ENCODE peak calls at places on chromosomes 11 and 22, in seven cellular contexts. One of them, this sample, is unnamed.

GRCh38 chr11:123920943-123921342 is 18.5 kb upstream of the OR4D5 start:
- DNase-seq in K562: no peak
- DNase-seq in endodermal cell: no peak
- DNase-seq in BE2C: no peak
- DNase-seq in GM12865: no peak
- DNase-seq in A549: no peak
- DNase-seq in fibroblast of lung: no peak
- DNase-seq in this sample: no peak

GRCh38 chr22:19819911-19820879 is 34.5 kb downstream of the GNB1L start:
- DNase-seq in K562: no peak
- DNase-seq in endodermal cell: peak
- DNase-seq in BE2C: no peak
- DNase-seq in GM12865: no peak
- DNase-seq in A549: no peak
- DNase-seq in fibroblast of lung: no peak
- DNase-seq in this sample: no peak

GRCh38 chr22:44665115-44665514 is 36.9 kb upstream of the PRR5 start:
- DNase-seq in K562: no peak
- DNase-seq in endodermal cell: peak
- DNase-seq in BE2C: no peak
- DNase-seq in GM12865: no peak
- DNase-seq in A549: no peak
- DNase-seq in fibroblast of lung: no peak
- DNase-seq in this sample: no peak

GRCh38 chr11:121157756-121158155 is 56.7 kb downstream of the TECTA start:
- DNase-seq in K562: no peak
- DNase-seq in endodermal cell: no peak
- DNase-seq in BE2C: no peak
- DNase-seq in GM12865: no peak
- DNase-seq in A549: no peak
- DNase-seq in fibroblast of lung: no peak
- DNase-seq in this sample: no peak

GRCh38 chr11:76644591-76644990 is 26.0 kb downstream of the LRRC32 start:
- DNase-seq in K562: no peak
- DNase-seq in endodermal cell: no peak
- DNase-seq in BE2C: no peak
- DNase-seq in GM12865: no peak
- DNase-seq in A549: no peak
- DNase-seq in fibroblast of lung: no peak
- DNase-seq in this sample: no peak

GRCh38 chr11:100557830-100558611 is 129.1 kb upstream of the ARHGAP42 start:
- DNase-seq in K562: no peak
- DNase-seq in endodermal cell: no peak
- DNase-seq in BE2C: no peak
- DNase-seq in GM12865: no peak
- DNase-seq in A549: no peak
- DNase-seq in fibroblast of lung: peak
- DNase-seq in this sample: no peak

GRCh38 chr11:35619030-35619753 is 932 bp downstream of the FJX1 start:
- DNase-seq in K562: peak
- DNase-seq in endodermal cell: peak
- DNase-seq in BE2C: peak
- DNase-seq in GM12865: peak
- DNase-seq in A549: peak
- DNase-seq in fibroblast of lung: peak
- DNase-seq in this sample: peak

GRCh38 chr22:37633693-37634504 is 5.6 kb upstream of the SH3BP1 start:
- DNase-seq in K562: peak
- DNase-seq in endodermal cell: peak
- DNase-seq in BE2C: peak
- DNase-seq in GM12865: peak
- DNase-seq in A549: no peak
- DNase-seq in fibroblast of lung: peak
- DNase-seq in this sample: peak

GRCh38 chr11:119417726-119418540 is 5.0 kb downstream of the THY1 start:
- DNase-seq in K562: no peak
- DNase-seq in endodermal cell: no peak
- DNase-seq in BE2C: no peak
- DNase-seq in GM12865: no peak
- DNase-seq in A549: no peak
- DNase-seq in fibroblast of lung: peak
- DNase-seq in this sample: peak

GRCh38 chr22:37894939-37895670 is 11.0 kb upstream of the MICALL1 start:
- DNase-seq in K562: no peak
- DNase-seq in endodermal cell: peak
- DNase-seq in BE2C: no peak
- DNase-seq in GM12865: no peak
- DNase-seq in A549: no peak
- DNase-seq in fibroblast of lung: no peak
- DNase-seq in this sample: no peak

GRCh38 chr22:49976439-49977175 is 16.0 kb downstream of the PIM3 start:
- DNase-seq in K562: peak
- DNase-seq in endodermal cell: no peak
- DNase-seq in BE2C: no peak
- DNase-seq in GM12865: peak
- DNase-seq in A549: peak
- DNase-seq in fibroblast of lung: no peak
- DNase-seq in this sample: no peak

GRCh38 chr11:66882540-66882939 is 25.7 kb downstream of the LRFN4 start:
- DNase-seq in K562: no peak
- DNase-seq in endodermal cell: no peak
- DNase-seq in BE2C: no peak
- DNase-seq in GM12865: no peak
- DNase-seq in A549: no peak
- DNase-seq in fibroblast of lung: no peak
- DNase-seq in this sample: no peak

GRCh38 chr11:70544774-70545625 is 146.7 kb downstream of the CTTN start:
- DNase-seq in K562: no peak
- DNase-seq in endodermal cell: peak
- DNase-seq in BE2C: no peak
- DNase-seq in GM12865: no peak
- DNase-seq in A549: peak
- DNase-seq in fibroblast of lung: no peak
- DNase-seq in this sample: no peak

GRCh38 chr22:19603767-19604166 is 79.6 kb upstream of the CLDN5 start:
- DNase-seq in K562: no peak
- DNase-seq in endodermal cell: no peak
- DNase-seq in BE2C: no peak
- DNase-seq in GM12865: no peak
- DNase-seq in A549: no peak
- DNase-seq in fibroblast of lung: no peak
- DNase-seq in this sample: no peak

DNA sequence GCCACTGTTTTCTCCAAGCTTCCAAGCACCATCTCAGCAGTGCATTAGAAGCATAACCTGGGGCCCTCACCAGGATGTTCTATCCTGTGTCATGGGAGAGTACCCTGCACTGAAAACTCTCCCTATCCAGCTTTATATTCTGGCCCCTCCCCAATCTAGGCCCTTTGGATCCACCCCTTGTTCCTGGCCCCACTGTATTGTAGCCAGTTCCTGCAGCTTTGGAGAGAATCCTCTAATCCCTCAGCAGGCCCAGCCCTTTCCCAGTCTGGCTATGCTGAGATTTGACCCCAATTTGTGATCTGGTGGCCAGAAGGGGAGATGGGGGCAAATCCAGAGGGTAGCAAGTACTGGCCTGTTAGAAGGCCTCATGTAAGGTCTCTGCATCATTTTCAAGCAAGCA is 589.3 kb upstream of the CADM1 start:
- DNase-seq in K562: no peak
- DNase-seq in endodermal cell: peak
- DNase-seq in BE2C: no peak
- DNase-seq in GM12865: no peak
- DNase-seq in A549: no peak
- DNase-seq in fibroblast of lung: no peak
- DNase-seq in this sample: no peak
- TF ChIP-seq CTCF in K562: no peak
- TF ChIP-seq CTCF in endodermal cell: no peak
- TF ChIP-seq CTCF in BE2C: no peak
- TF ChIP-seq CTCF in GM12865: no peak
- TF ChIP-seq CTCF in A549: no peak
- TF ChIP-seq CTCF in fibroblast of lung: no peak
- TF ChIP-seq CTCF in this sample: no peak

DNA sequence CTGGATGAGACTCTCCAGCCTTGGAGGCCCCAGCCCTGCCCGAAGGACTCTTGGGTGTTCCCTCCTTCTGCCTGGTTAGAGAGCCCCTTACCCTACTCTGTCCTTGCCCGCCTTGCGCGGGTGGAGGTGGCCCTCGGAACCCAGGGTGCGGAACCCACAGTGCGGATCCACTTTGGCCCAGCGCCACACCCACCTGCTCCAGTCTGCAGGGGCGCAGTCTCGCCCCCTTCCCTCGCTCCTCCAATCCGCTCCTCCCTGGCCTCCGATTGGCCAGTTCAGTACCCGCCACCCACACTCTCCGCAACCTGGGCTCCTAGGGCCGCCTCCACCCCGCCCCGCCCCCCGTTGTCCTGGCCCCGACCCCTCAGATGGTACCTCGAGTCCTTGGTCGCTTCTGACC is 2.4 kb downstream of the CAPN1 start:
- DNase-seq in K562: no peak
- DNase-seq in endodermal cell: peak
- DNase-seq in BE2C: no peak
- DNase-seq in GM12865: no peak
- DNase-seq in A549: no peak
- DNase-seq in fibroblast of lung: no peak
- DNase-seq in this sample: no peak
- H3K4me3 ChIP-seq in K562: no peak
- H3K4me3 ChIP-seq in endodermal cell: peak
- H3K4me3 ChIP-seq in BE2C: no peak
- H3K4me3 ChIP-seq in GM12865: no peak
- H3K4me3 ChIP-seq in A549: no peak
- H3K4me3 ChIP-seq in fibroblast of lung: no peak
- H3K4me3 ChIP-seq in this sample: no peak

DNA sequence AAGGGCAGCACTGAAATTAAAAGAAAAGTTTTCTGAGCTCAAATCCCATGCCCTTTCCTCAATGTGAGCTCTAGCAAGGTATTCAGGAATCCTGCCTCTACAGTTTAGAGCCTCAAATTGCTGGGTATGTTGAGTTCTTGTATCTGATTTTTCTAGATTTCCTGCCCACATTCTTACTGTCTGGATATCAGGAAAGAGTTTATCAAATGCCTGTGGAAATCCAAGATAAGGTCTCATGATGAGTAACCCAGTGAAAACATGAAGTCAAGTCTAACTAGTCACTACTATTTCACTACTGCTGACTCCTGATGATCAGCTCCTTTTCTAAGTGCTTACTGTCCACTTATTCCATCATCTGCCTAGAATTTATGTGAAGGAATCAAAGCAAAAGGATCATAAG is 29.8 kb downstream of the LIMK2 start:
- DNase-seq in K562: no peak
- DNase-seq in endodermal cell: no peak
- DNase-seq in BE2C: no peak
- DNase-seq in GM12865: no peak
- DNase-seq in A549: no peak
- DNase-seq in fibroblast of lung: no peak
- DNase-seq in this sample: peak
- TF ChIP-seq CTCF in K562: no peak
- TF ChIP-seq CTCF in endodermal cell: peak
- TF ChIP-seq CTCF in BE2C: no peak
- TF ChIP-seq CTCF in GM12865: no peak
- TF ChIP-seq CTCF in A549: no peak
- TF ChIP-seq CTCF in fibroblast of lung: no peak
- TF ChIP-seq CTCF in this sample: peak

GRCh38 chr11:102320679-102321078 is 3.4 kb downstream of the BIRC3 start:
- DNase-seq in K562: no peak
- DNase-seq in endodermal cell: no peak
- DNase-seq in BE2C: no peak
- DNase-seq in GM12865: peak
- DNase-seq in A549: no peak
- DNase-seq in fibroblast of lung: no peak
- DNase-seq in this sample: peak
- H3K4me3 ChIP-seq in K562: no peak
- H3K4me3 ChIP-seq in endodermal cell: no peak
- H3K4me3 ChIP-seq in BE2C: no peak
- H3K4me3 ChIP-seq in GM12865: peak
- H3K4me3 ChIP-seq in A549: no peak
- H3K4me3 ChIP-seq in fibroblast of lung: no peak
- H3K4me3 ChIP-seq in this sample: no peak

This sample was measured in choroid plexus epithelial cell.